ENCODE peak calls at places on chromosome 21, in seven cellular contexts. One of them, this sample, is unnamed.
A peak's percentile ranks its signal among the peaks of the same experiment; 100 is the strongest.

GRCh38 chr21:14120091-14120734 is 90.5 kb downstream of the LIPI start:
- DNase-seq in tibial nerve: no peak
- DNase-seq in GM12892: no peak
- DNase-seq in vagina: no peak
- DNase-seq in heart left ventricle: no peak
- DNase-seq in stomach: peak; percentile 53
- DNase-seq in endothelial cell of umbilical vein: no peak
- DNase-seq in this sample: peak; percentile 16

GRCh38 chr21:14520535-14520934 is 25.6 kb downstream of the SAMSN1 start:
- DNase-seq in tibial nerve: no peak
- DNase-seq in endothelial cell of umbilical vein: no peak
- DNase-seq in heart left ventricle: no peak
- DNase-seq in GM12892: no peak
- DNase-seq in vagina: no peak
- DNase-seq in stomach: no peak
- DNase-seq in this sample: no peak

GRCh38 chr21:15401331-15401730 is 328.5 kb upstream of the USP25 start:
- DNase-seq in vagina: no peak
- DNase-seq in stomach: no peak
- DNase-seq in heart left ventricle: no peak
- DNase-seq in GM12892: no peak
- DNase-seq in tibial nerve: no peak
- DNase-seq in endothelial cell of umbilical vein: no peak
- DNase-seq in this sample: no peak

GRCh38 chr21:42159560-42160110 is 59.3 kb upstream of the ABCG1 start:
- DNase-seq in heart left ventricle: peak; percentile 9
- DNase-seq in tibial nerve: no peak
- DNase-seq in stomach: no peak
- DNase-seq in endothelial cell of umbilical vein: no peak
- DNase-seq in GM12892: no peak
- DNase-seq in vagina: peak; percentile 31
- DNase-seq in this sample: no peak

GRCh38 chr21:28884481-28884880 is 108.2 kb downstream of the LTN1 start:
- DNase-seq in endothelial cell of umbilical vein: no peak
- DNase-seq in tibial nerve: no peak
- DNase-seq in vagina: no peak
- DNase-seq in heart left ventricle: no peak
- DNase-seq in GM12892: no peak
- DNase-seq in stomach: no peak
- DNase-seq in this sample: no peak

GRCh38 chr21:32494946-32495703 is 82.6 kb downstream of the EVA1C start:
- DNase-seq in stomach: no peak
- DNase-seq in heart left ventricle: no peak
- DNase-seq in endothelial cell of umbilical vein: peak; percentile 91
- DNase-seq in tibial nerve: no peak
- DNase-seq in GM12892: no peak
- DNase-seq in vagina: no peak
- DNase-seq in this sample: peak; percentile 53

GRCh38 chr21:32499249-32500055 is 85.9 kb downstream of the TCP10L start:
- DNase-seq in GM12892: no peak
- DNase-seq in endothelial cell of umbilical vein: peak; percentile 85
- DNase-seq in stomach: no peak
- DNase-seq in heart left ventricle: no peak
- DNase-seq in tibial nerve: no peak
- DNase-seq in vagina: no peak
- DNase-seq in this sample: peak; percentile 59

GRCh38 chr21:32807717-32808380 is 36.3 kb upstream of the PAXBP1 start:
- DNase-seq in tibial nerve: no peak
- DNase-seq in heart left ventricle: no peak
- DNase-seq in vagina: no peak
- DNase-seq in stomach: no peak
- DNase-seq in GM12892: no peak
- DNase-seq in endothelial cell of umbilical vein: no peak
- DNase-seq in this sample: no peak

GRCh38 chr21:41548781-41549180 is 40.8 kb upstream of the TMPRSS2 start:
- DNase-seq in vagina: no peak
- DNase-seq in heart left ventricle: no peak
- DNase-seq in GM12892: no peak
- DNase-seq in endothelial cell of umbilical vein: no peak
- DNase-seq in stomach: peak; percentile 18
- DNase-seq in tibial nerve: no peak
- DNase-seq in this sample: no peak

GRCh38 chr21:27713159-27714109 is 746.5 kb upstream of the ADAMTS5 start:
- DNase-seq in endothelial cell of umbilical vein: no peak
- DNase-seq in heart left ventricle: no peak
- DNase-seq in vagina: no peak
- DNase-seq in tibial nerve: no peak
- DNase-seq in stomach: peak; percentile 63
- DNase-seq in GM12892: no peak
- DNase-seq in this sample: no peak

GRCh38 chr21:27532081-27532480 is 565.2 kb upstream of the ADAMTS5 start:
- DNase-seq in heart left ventricle: no peak
- DNase-seq in GM12892: no peak
- DNase-seq in vagina: no peak
- DNase-seq in tibial nerve: no peak
- DNase-seq in stomach: no peak
- DNase-seq in endothelial cell of umbilical vein: no peak
- DNase-seq in this sample: peak; percentile 7

GRCh38 chr21:36658926-36659325 is 40.0 kb upstream of the SIM2 start:
- DNase-seq in endothelial cell of umbilical vein: no peak
- DNase-seq in heart left ventricle: no peak
- DNase-seq in tibial nerve: no peak
- DNase-seq in GM12892: no peak
- DNase-seq in vagina: no peak
- DNase-seq in stomach: no peak
- DNase-seq in this sample: no peak

GRCh38 chr21:36656138-36656537 is 42.8 kb upstream of the SIM2 start:
- DNase-seq in tibial nerve: no peak
- DNase-seq in vagina: no peak
- DNase-seq in stomach: peak; percentile 49
- DNase-seq in heart left ventricle: no peak
- DNase-seq in GM12892: no peak
- DNase-seq in endothelial cell of umbilical vein: no peak
- DNase-seq in this sample: no peak

GRCh38 chr21:36657999-36658398 is 40.9 kb upstream of the SIM2 start:
- DNase-seq in vagina: no peak
- DNase-seq in stomach: no peak
- DNase-seq in endothelial cell of umbilical vein: no peak
- DNase-seq in tibial nerve: no peak
- DNase-seq in heart left ventricle: no peak
- DNase-seq in GM12892: no peak
- DNase-seq in this sample: no peak

GRCh38 chr21:36654341-36654740 is 44.6 kb upstream of the SIM2 start:
- DNase-seq in GM12892: no peak
- DNase-seq in tibial nerve: no peak
- DNase-seq in heart left ventricle: no peak
- DNase-seq in vagina: no peak
- DNase-seq in endothelial cell of umbilical vein: no peak
- DNase-seq in stomach: peak; percentile 59
- DNase-seq in this sample: no peak

DNA sequence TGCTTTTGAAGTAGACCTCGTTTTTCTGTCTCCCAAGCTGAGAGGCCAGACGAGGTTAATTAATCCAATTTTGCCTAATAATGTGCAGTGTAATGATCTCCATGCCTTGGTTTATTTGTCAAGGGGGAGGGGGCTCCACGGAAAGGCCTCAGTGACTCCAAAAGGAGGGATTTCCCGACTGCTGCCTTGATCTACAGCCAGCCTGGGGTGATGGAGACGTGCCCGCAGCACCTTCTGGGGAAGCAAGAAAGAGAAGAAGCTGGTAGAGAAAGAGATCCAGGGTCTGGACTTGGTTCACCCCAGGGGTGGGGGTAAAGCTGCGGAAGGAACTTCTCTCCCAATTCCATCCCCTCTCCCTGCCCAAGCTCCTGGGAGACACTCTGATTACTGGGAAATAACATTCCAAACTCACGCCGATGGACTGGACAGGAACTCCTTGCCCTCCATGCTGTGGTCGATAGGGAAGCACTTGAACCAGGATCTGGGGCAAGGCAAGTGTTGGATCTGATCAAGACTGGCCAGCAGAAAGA is 44.1 kb upstream of the SIM2 start:
- DNase-seq in tibial nerve: no peak
- DNase-seq in vagina: no peak
- DNase-seq in GM12892: no peak
- DNase-seq in heart left ventricle: no peak
- DNase-seq in stomach: no peak
- DNase-seq in endothelial cell of umbilical vein: no peak
- DNase-seq in this sample: no peak
- TF ChIP-seq POLR2A in tibial nerve: no peak
- TF ChIP-seq POLR2A in vagina: no peak
- TF ChIP-seq POLR2A in GM12892: no peak
- TF ChIP-seq POLR2A in heart left ventricle: no peak
- TF ChIP-seq POLR2A in stomach: no peak
- TF ChIP-seq POLR2A in endothelial cell of umbilical vein: no peak
- TF ChIP-seq POLR2A in this sample: no peak

GRCh38 chr21:44090332-44090731 is 16.9 kb upstream of the PWP2 start:
- DNase-seq in tibial nerve: no peak
- DNase-seq in stomach: peak; percentile 25
- DNase-seq in heart left ventricle: peak; percentile 10
- DNase-seq in vagina: no peak
- DNase-seq in endothelial cell of umbilical vein: no peak
- DNase-seq in GM12892: no peak
- DNase-seq in this sample: no peak
- TF ChIP-seq POLR2A in tibial nerve: no peak
- TF ChIP-seq POLR2A in stomach: no peak
- TF ChIP-seq POLR2A in heart left ventricle: no peak
- TF ChIP-seq POLR2A in vagina: no peak
- TF ChIP-seq POLR2A in endothelial cell of umbilical vein: no peak
- TF ChIP-seq POLR2A in GM12892: no peak
- TF ChIP-seq POLR2A in this sample: no peak

DNA sequence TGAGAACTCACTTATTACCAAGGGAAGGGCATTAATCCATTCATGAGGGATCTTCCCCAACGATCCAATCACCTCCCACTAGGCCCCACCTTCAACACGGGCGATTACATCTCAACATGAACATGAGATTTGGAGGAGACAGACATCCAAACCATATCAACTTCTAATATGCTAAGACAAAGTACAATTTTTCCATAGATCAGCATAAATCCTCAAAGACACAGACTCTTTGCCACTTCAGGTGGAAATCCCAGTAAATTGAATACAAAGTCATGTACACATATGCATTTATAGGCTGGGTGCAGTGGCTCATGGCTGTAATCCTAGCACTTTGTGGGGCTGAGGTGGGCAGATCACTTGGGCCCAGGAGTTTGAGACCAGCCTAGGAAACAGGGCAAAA is 18.8 kb upstream of the CXADR start:
- DNase-seq in heart left ventricle: no peak
- DNase-seq in tibial nerve: no peak
- DNase-seq in stomach: no peak
- DNase-seq in GM12892: no peak
- DNase-seq in vagina: no peak
- DNase-seq in endothelial cell of umbilical vein: no peak
- DNase-seq in this sample: no peak
- TF ChIP-seq POLR2A in heart left ventricle: no peak
- TF ChIP-seq POLR2A in tibial nerve: no peak
- TF ChIP-seq POLR2A in stomach: no peak
- TF ChIP-seq POLR2A in GM12892: no peak
- TF ChIP-seq POLR2A in vagina: no peak
- TF ChIP-seq POLR2A in endothelial cell of umbilical vein: no peak
- TF ChIP-seq POLR2A in this sample: no peak

GRCh38 chr21:38817371-38818335 is 11.9 kb downstream of the ETS2 start:
- DNase-seq in tibial nerve: no peak
- DNase-seq in stomach: no peak
- DNase-seq in GM12892: no peak
- DNase-seq in heart left ventricle: no peak
- DNase-seq in vagina: no peak
- DNase-seq in endothelial cell of umbilical vein: no peak
- DNase-seq in this sample: peak; percentile 58
- TF ChIP-seq POLR2A in tibial nerve: no peak
- TF ChIP-seq POLR2A in stomach: no peak
- TF ChIP-seq POLR2A in GM12892: no peak
- TF ChIP-seq POLR2A in heart left ventricle: no peak
- TF ChIP-seq POLR2A in vagina: no peak
- TF ChIP-seq POLR2A in endothelial cell of umbilical vein: no peak
- TF ChIP-seq POLR2A in this sample: no peak

GRCh38 chr21:25735895-25736597 is 1.3 kb downstream of the GABPA start:
- DNase-seq in tibial nerve: no peak
- DNase-seq in stomach: no peak
- DNase-seq in endothelial cell of umbilical vein: peak; percentile 73
- DNase-seq in GM12892: no peak
- DNase-seq in heart left ventricle: no peak
- DNase-seq in vagina: no peak
- DNase-seq in this sample: no peak

GRCh38 chr21:25733859-25734653 is 648 bp downstream of the ATP5PF start:
- DNase-seq in GM12892: no peak
- DNase-seq in vagina: no peak
- DNase-seq in tibial nerve: no peak
- DNase-seq in heart left ventricle: no peak
- DNase-seq in stomach: no peak
- DNase-seq in endothelial cell of umbilical vein: peak; percentile 49
- DNase-seq in this sample: no peak

GRCh38 chr21:25734654-25735220 is at the start of the genes ATP5PF and GABPA:
- DNase-seq in stomach: peak; percentile 97
- DNase-seq in endothelial cell of umbilical vein: peak; percentile 98
- DNase-seq in GM12892: peak; percentile 66
- DNase-seq in vagina: peak; percentile 97
- DNase-seq in heart left ventricle: peak; percentile 98
- DNase-seq in tibial nerve: peak; percentile 93
- DNase-seq in this sample: peak; percentile 89

GRCh38 chr21:25732091-25732760 is 2.5 kb downstream of the ATP5PF start:
- DNase-seq in GM12892: no peak
- DNase-seq in vagina: no peak
- DNase-seq in endothelial cell of umbilical vein: no peak
- DNase-seq in heart left ventricle: no peak
- DNase-seq in stomach: no peak
- DNase-seq in tibial nerve: no peak
- DNase-seq in this sample: no peak

GRCh38 chr21:25735221-25735894 is 586 bp downstream of the GABPA start:
- DNase-seq in stomach: peak; percentile 90
- DNase-seq in heart left ventricle: peak; percentile 93
- DNase-seq in GM12892: peak; percentile 51
- DNase-seq in vagina: no peak
- DNase-seq in endothelial cell of umbilical vein: peak; percentile 79
- DNase-seq in tibial nerve: peak; percentile 81
- DNase-seq in this sample: peak; percentile 66
- TF ChIP-seq POLR2A in stomach: no peak
- TF ChIP-seq POLR2A in heart left ventricle: no peak
- TF ChIP-seq POLR2A in GM12892: peak; percentile 48
- TF ChIP-seq POLR2A in vagina: no peak
- TF ChIP-seq POLR2A in endothelial cell of umbilical vein: no peak
- TF ChIP-seq POLR2A in tibial nerve: peak; percentile 25
- TF ChIP-seq POLR2A in this sample: peak; percentile 22